ENCODE peak calls at places on chromosome 5, in ten cellular contexts. R is islet precursor cell; O is Calu3; G is fibroblast of gingiva; N is activated CD4-positive, alpha-beta T cell treated with anti-CD3 and anti-CD28 coated beads for 24 hours; X is Peyer's patch; U is stimulated activated CD4-positive, alpha-beta T cell treated with anti-CD3 and anti-CD28 coated beads, Interleukin-1b, Interleukin-23, amount 100 ng/mL, for 24 hours; J is AG08396; H is globus pallidus; K is iPS-NIHi11. E is an unnamed sample.

GRCh38 chr5:6686916-6687409 is 26.3 kb upstream of the TENT4A start:
- DNase-seq in R (peak; percentile 75), O (no peak), G (peak; percentile 23), N (no peak), X (no peak), U (no peak), J (peak; percentile 48), H (no peak), K (peak; percentile 76), E (peak; percentile 11)

GRCh38 chr5:143400541-143401252 is 2.8 kb downstream of the NR3C1 start:
- DNase-seq in R (no peak), O (no peak), G (peak; percentile 37), N (no peak), X (no peak), U (no peak), J (peak; percentile 35), H (peak; percentile 76), K (no peak), E (no peak)

GRCh38 chr5:96823900-96824351 is 16.2 kb upstream of the ERAP1 start:
- DNase-seq in R (peak; percentile 71), O (peak; percentile 41), G (peak; percentile 29), N (no peak), X (no peak), U (no peak), J (peak; percentile 60), H (no peak), K (no peak), E (peak; percentile 56)

GRCh38 chr5:113150821-113151220 is 174.2 kb downstream of the DCP2 start:
- DNase-seq in R (peak; percentile 57), O (no peak), G (no peak), N (no peak), X (no peak), U (no peak), J (no peak), H (no peak), K (no peak), E (no peak)

GRCh38 chr5:158224200-158224599 is 365.3 kb upstream of the CLINT1 start:
- DNase-seq in R (no peak), O (no peak), G (no peak), N (no peak), X (no peak), U (no peak), J (no peak), H (peak; percentile 26), K (no peak), E (no peak)

GRCh38 chr5:109028608-109029299 is 281.1 kb downstream of the FER start:
- DNase-seq in R (no peak), O (no peak), G (no peak), N (no peak), X (no peak), U (no peak), J (no peak), H (no peak), K (no peak), E (no peak)

GRCh38 chr5:40483316-40483715 is 196.4 kb upstream of the PTGER4 start:
- DNase-seq in R (no peak), O (no peak), G (peak; percentile 45), N (no peak), X (no peak), U (no peak), J (no peak), H (no peak), K (no peak), E (no peak)

GRCh38 chr5:93107828-93108520 is 473.0 kb downstream of the NR2F1-AS1 start:
- DNase-seq in R (no peak), O (no peak), G (peak; percentile 63), N (no peak), X (no peak), U (no peak), J (no peak), H (no peak), K (no peak), E (no peak)

GRCh38 chr5:142894749-142895148 is 124.6 kb downstream of the ARHGAP26 start:
- DNase-seq in R (no peak), O (no peak), G (peak; percentile 38), N (no peak), X (no peak), U (no peak), J (peak; percentile 55), H (no peak), K (no peak), E (peak; percentile 73)

GRCh38 chr5:28077291-28078240 is 1039.2 kb upstream of the CDH9 start:
- DNase-seq in R (no peak), O (no peak), G (no peak), N (no peak), X (no peak), U (no peak), J (no peak), H (no peak), K (no peak), E (no peak)

GRCh38 chr5:151755383-151755782 is 3.0 kb downstream of the ATOX1 start:
- DNase-seq in R (peak; percentile 23), O (no peak), G (no peak), N (no peak), X (no peak), U (no peak), J (no peak), H (no peak), K (no peak), E (no peak)

GRCh38 chr5:134398609-134399155 is 13.0 kb downstream of the CDKN2AIPNL start:
- DNase-seq in R (no peak), O (no peak), G (no peak), N (no peak), X (no peak), U (no peak), J (no peak), H (no peak), K (no peak), E (no peak)

GRCh38 chr5:72281764-72282499 is 38.1 kb downstream of the MRPS27 start:
- DNase-seq in R (no peak), O (no peak), G (peak; percentile 83), N (no peak), X (no peak), U (no peak), J (peak; percentile 43), H (no peak), K (no peak), E (peak; percentile 70)

GRCh38 chr5:141822134-141822533 is 56.1 kb downstream of the PCDH1 start:
- DNase-seq in R (no peak), O (no peak), G (peak; percentile 23), N (no peak), X (no peak), U (no peak), J (peak; percentile 55), H (no peak), K (no peak), E (no peak)

GRCh38 chr5:5497132-5497748 is 74.8 kb downstream of the ICE1 start:
- DNase-seq in R (peak; percentile 76), O (peak; percentile 42), G (peak; percentile 59), N (no peak), X (no peak), U (no peak), J (peak; percentile 82), H (peak; percentile 66), K (peak; percentile 64), E (peak; percentile 19)

GRCh38 chr5:117072439-117072838 is 497.8 kb upstream of the SEMA6A start:
- DNase-seq in R (no peak), O (no peak), G (no peak), N (no peak), X (no peak), U (no peak), J (no peak), H (no peak), K (peak; percentile 36), E (no peak)

GRCh38 chr5:81241001-81241400 is 7.9 kb downstream of the CKMT2 start:
- DNase-seq in R (no peak), O (no peak), G (no peak), N (no peak), X (no peak), U (no peak), J (no peak), H (no peak), K (no peak), E (no peak)

GRCh38 chr5:100827481-100827889 is 75.6 kb downstream of the ST8SIA4 start:
- DNase-seq in R (peak; percentile 56), O (no peak), G (no peak), N (no peak), X (no peak), U (no peak), J (no peak), H (no peak), K (no peak), E (no peak)